ENCODE peak calls at places on chromosomes 11 and 22, in seven cellular contexts. N is AG04450, E is spleen, X is lung, S is OCI-LY7, F is mammary epithelial cell, K is adrenal gland. Z is an unnamed sample.

GRCh38 chr11:111623527-111624030 is 21.3 kb downstream of the SIK2 start:
- DNase-seq in S (no peak), F (peak; percentile 62), K (no peak), N (no peak), E (no peak), X (no peak), Z (no peak)

GRCh38 chr11:117221775-117222517 is 9.9 kb downstream of the PCSK7 start:
- DNase-seq in F (peak; percentile 43), X (no peak), N (no peak), K (no peak), S (no peak), E (no peak), Z (peak; percentile 56)

GRCh38 chr11:76313271-76313670 is 67.7 kb downstream of the THAP12 start:
- DNase-seq in S (no peak), K (no peak), N (no peak), E (no peak), X (no peak), F (no peak), Z (no peak)

GRCh38 chr11:78986305-78986704 is 411.6 kb upstream of the NARS2 start:
- DNase-seq in K (no peak), S (no peak), E (no peak), X (no peak), N (no peak), F (no peak), Z (no peak)

GRCh38 chr11:100624346-100624745 is 62.7 kb upstream of the ARHGAP42 start:
- DNase-seq in N (no peak), S (no peak), K (no peak), F (peak; percentile 82), E (no peak), X (no peak), Z (no peak)

GRCh38 chr11:124518900-124519541 is 24.4 kb downstream of the OR8B12 start:
- DNase-seq in K (no peak), S (no peak), E (no peak), F (peak; percentile 5), N (no peak), X (no peak), Z (peak; percentile 20)

GRCh38 chr11:77175869-77176539 is 48.0 kb downstream of the MYO7A start:
- DNase-seq in K (peak; percentile 75), S (no peak), X (no peak), N (no peak), E (peak; percentile 86), F (no peak), Z (no peak)

GRCh38 chr11:29272019-29272654 is 744.7 kb downstream of the KCNA4 start:
- DNase-seq in K (peak; percentile 21), E (no peak), N (no peak), X (no peak), S (no peak), F (peak; percentile 51), Z (no peak)

GRCh38 chr11:8021920-8022319 is 34.8 kb downstream of the EIF3F start:
- DNase-seq in X (no peak), E (no peak), N (no peak), K (no peak), S (no peak), F (no peak), Z (no peak)

GRCh38 chr22:35205956-35206355 is 51.3 kb upstream of the HMGXB4 start:
- DNase-seq in K (no peak), E (no peak), F (peak; percentile 59), N (peak; percentile 21), S (no peak), X (no peak), Z (no peak)

GRCh38 chr11:73570415-73571114 is 27.3 kb downstream of the FAM168A start:
- DNase-seq in K (no peak), S (no peak), E (no peak), N (no peak), F (peak; percentile 99), X (peak; percentile 42), Z (peak; percentile 11)

GRCh38 chr22:32564170-32565001 is 89.8 kb downstream of the FBXO7 start:
- DNase-seq in S (no peak), F (no peak), E (no peak), X (no peak), N (no peak), K (peak; percentile 40), Z (no peak)

GRCh38 chr11:64034411-64034811 is 1.3 kb upstream of the FLRT1 start:
- DNase-seq in E (no peak), N (no peak), X (no peak), F (no peak), S (no peak), K (no peak), Z (no peak)

GRCh38 chr11:12159351-12160099 is 49.1 kb downstream of the MICAL2 start:
- DNase-seq in X (no peak), E (no peak), S (no peak), F (peak; percentile 57), N (peak; percentile 88), K (no peak), Z (peak; percentile 76)

GRCh38 chr11:10990160-10990559 is 132.3 kb upstream of the ZBED5 start:
- DNase-seq in X (no peak), K (no peak), S (no peak), E (no peak), N (no peak), F (no peak), Z (no peak)

GRCh38 chr11:95119361-95120060 is 29.9 kb downstream of the ENDOD1 start:
- DNase-seq in K (no peak), X (no peak), N (no peak), S (no peak), E (no peak), F (peak; percentile 94), Z (no peak)

GRCh38 chr22:41636467-41636866 is 15.4 kb downstream of the XRCC6 start:
- DNase-seq in F (peak; percentile 60), S (no peak), X (no peak), N (no peak), E (no peak), K (peak; percentile 79), Z (no peak)

GRCh38 chr11:99368579-99368978 is 347.8 kb downstream of the CNTN5 start:
- DNase-seq in F (no peak), S (no peak), N (no peak), K (no peak), X (no peak), E (no peak), Z (peak; percentile 20)

GRCh38 chr11:133501643-133502535 is 30.4 kb downstream of the OPCML start:
- DNase-seq in N (no peak), K (no peak), E (no peak), S (no peak), X (no peak), F (no peak), Z (no peak)

GRCh38 chr11:38791346-38791961 is 2193.4 kb upstream of the RAG2 start:
- DNase-seq in S (peak; percentile 65), F (peak; percentile 39), N (peak; percentile 36), E (no peak), X (peak; percentile 42), K (peak; percentile 53), Z (peak; percentile 5)

GRCh38 chr11:22359295-22359694 is 21.1 kb downstream of the SLC17A6 start:
- DNase-seq in S (no peak), K (no peak), N (no peak), F (peak; percentile 14), E (no peak), X (no peak), Z (no peak)

GRCh38 chr11:127470485-127470884 is 469.9 kb upstream of the KIRREL3 start:
- DNase-seq in N (no peak), X (no peak), S (peak; percentile 2), K (no peak), F (no peak), E (no peak), Z (no peak)

GRCh38 chr22:35191412-35191811 is 65.9 kb upstream of the HMGXB4 start:
- DNase-seq in X (no peak), S (no peak), K (no peak), F (peak; percentile 70), E (no peak), N (no peak), Z (no peak)

DNA sequence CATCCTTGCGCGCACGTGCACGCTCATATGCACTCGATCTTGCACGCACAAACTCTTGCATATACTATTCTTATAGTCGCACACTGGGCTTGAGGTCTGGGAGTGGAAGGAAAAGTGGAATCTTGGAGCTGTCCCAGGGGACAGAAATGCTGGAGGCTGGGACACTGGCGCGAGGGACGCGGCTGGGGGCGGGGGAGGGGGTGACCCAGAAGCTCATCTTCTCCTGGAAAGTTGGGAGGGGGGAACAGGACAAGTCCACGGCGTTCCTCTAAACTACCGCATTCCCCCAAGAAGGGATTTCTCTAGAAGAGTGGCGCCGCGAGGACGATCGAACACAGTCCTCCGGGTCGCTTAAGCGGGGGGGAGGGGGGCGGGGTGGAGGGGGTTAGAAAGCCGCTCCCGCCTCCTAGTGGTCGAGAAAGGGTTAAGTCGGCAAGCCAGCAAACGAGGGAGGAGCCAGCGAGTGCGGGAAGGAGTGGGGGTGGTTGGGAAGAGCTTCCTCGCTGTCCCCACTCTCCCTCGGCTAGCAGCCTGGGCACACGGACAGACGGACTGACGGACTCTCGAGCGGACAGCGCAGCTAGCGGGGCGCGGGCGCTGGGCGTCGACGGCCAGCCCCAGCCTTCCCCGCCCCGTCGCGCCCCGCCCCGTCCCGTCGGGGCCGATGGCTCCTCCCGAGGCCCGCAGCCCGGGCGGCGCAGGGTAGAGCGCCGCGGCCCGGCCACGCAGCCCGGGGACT is at the start of gene RTN4RL2:
- DNase-seq in S (peak; percentile 73), N (no peak), E (peak; percentile 86), K (peak; percentile 52), F (peak; percentile 32), X (peak; percentile 45), Z (no peak)
- H3K4me3 ChIP-seq in S (peak within 1 kb of the TSS; percentile 69), N (peak within 1 kb of the TSS; percentile 62), E (peak within 1 kb of the TSS; percentile 46), K (no peak within 1 kb of the TSS), F (peak within 1 kb of the TSS; percentile 33), X (peak within 1 kb of the TSS; percentile 12), Z (peak within 1 kb of the TSS; percentile 52)

DNA sequence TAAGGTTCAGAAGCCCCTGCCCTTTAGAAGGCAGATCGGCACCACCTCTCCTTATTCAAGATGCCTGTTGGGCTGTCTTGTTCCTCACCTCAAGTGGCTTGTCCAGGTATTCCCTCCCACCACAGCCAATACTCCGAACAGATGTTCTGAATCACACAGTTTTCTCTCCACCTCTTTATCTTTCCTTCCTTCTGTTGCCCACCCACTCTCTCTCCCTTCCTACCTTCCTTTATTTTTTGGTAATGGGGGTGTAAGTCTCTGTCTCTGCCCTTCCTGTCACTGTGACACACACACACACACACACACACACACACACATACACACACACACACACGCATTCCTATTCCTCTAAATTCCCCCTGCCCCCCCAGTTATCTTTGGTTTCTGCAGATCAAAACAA is 8.4 kb downstream of the BEST1 start:
- DNase-seq in F (no peak), X (no peak), N (no peak), S (no peak), K (no peak), E (no peak), Z (no peak)
- H3K4me3 ChIP-seq in F (no peak overlapping the region), X (no peak overlapping the region), N (no peak overlapping the region), S (no peak overlapping the region), K (no peak overlapping the region), E (no peak overlapping the region), Z (no peak overlapping the region)

DNA sequence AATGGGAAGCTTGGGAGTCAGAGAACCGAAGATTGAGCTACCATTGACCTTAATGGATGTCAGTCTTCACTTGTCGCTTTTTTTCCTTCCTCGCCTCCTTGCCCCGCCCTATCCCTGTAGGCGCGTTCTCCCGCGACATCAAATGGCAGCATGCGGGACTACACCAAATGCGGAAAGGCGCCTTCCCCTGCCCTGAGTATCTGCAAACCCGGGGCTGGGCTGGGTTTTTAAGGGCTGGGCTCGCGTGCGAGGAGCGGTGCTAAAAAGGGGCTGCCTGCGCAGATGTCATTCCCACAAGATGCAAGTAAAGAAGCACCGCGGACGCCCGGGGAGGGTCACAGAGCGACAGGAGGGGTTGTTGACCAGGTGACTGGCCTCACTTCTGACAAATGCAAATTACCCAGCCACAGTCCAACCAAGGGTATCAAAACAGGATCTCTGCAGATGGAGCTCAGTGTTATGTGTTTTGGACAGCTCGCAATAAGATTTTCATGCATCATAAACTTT is 4.7 kb upstream of the FAM111B start:
- DNase-seq in X (peak; percentile 73), K (peak; percentile 62), F (peak; percentile 32), N (no peak), S (peak; percentile 94), E (peak; percentile 91), Z (no peak)
- H3K4me3 ChIP-seq in X (no peak overlapping the region), K (no peak overlapping the region), F (no peak overlapping the region), N (peak overlapping the region; percentile 44), S (peak overlapping the region; percentile 71), E (peak overlapping the region; percentile 50), Z (peak overlapping the region; percentile 27)

GRCh38 chr11:2652362-2652761 is 47.4 kb downstream of the KCNQ1OT1 start:
- DNase-seq in F (no peak), K (no peak), X (no peak), N (no peak), E (peak; percentile 22), S (no peak), Z (no peak)
- H3K4me3 ChIP-seq in F (no peak overlapping the region), K (no peak overlapping the region), X (no peak overlapping the region), N (no peak overlapping the region), E (no peak overlapping the region), S (no peak overlapping the region), Z (no peak overlapping the region)

Z was measured in skeletal muscle cell.